ENCODE peak calls at places on chromosomes 5 and 9, in four cellular contexts. L is endothelial cell, W is gastrocnemius medialis, X is tibial artery. K is an unnamed sample.

GRCh38 chr5:127801751-127802476 is 98.7 kb downstream of the CCDC192 start:
- DNase-seq in X (no peak), L (no peak), W (no peak), K (no peak)

GRCh38 chr9:115992834-115993233 is 160.8 kb upstream of the PAPPA start:
- DNase-seq in L (no peak), W (no peak), X (no peak), K (no peak)

GRCh38 chr5:14109041-14109747 is 33.9 kb upstream of the TRIO start:
- DNase-seq in L (no peak), X (peak; percentile 37), W (no peak), K (no peak)

GRCh38 chr9:35729700-35730485 is 2.1 kb downstream of the TLN1 start:
- DNase-seq in W (peak; percentile 19), L (peak; percentile 39), X (peak; percentile 67), K (no peak)

GRCh38 chr9:93143830-93144530 is 9.9 kb upstream of the NINJ1 start:
- DNase-seq in L (no peak), W (peak; percentile 70), X (no peak), K (peak; percentile 35)

GRCh38 chr5:29089591-29090141 is 2051.3 kb upstream of the CDH9 start:
- DNase-seq in X (no peak), W (no peak), L (no peak), K (no peak)

GRCh38 chr9:70402213-70402612 is 12.2 kb downstream of the KLF9 start:
- DNase-seq in X (no peak), L (no peak), W (no peak), K (no peak)

GRCh38 chr9:70403618-70404025 is 10.8 kb downstream of the KLF9 start:
- DNase-seq in W (no peak), L (no peak), X (no peak), K (no peak)

GRCh38 chr9:89078860-89079259 is 87.6 kb downstream of the S1PR3 start:
- DNase-seq in W (no peak), L (no peak), X (no peak), K (no peak)

GRCh38 chr9:94056442-94056974 is 27.8 kb upstream of the PTPDC1 start:
- DNase-seq in W (no peak), L (no peak), X (no peak), K (no peak)

GRCh38 chr9:89351584-89351983 is 33.3 kb downstream of the SECISBP2 start:
- DNase-seq in W (peak; percentile 68), X (no peak), L (no peak), K (no peak)

GRCh38 chr9:35791321-35791921 is at the start of gene NPR2:
- DNase-seq in X (peak; percentile 35), L (peak; percentile 31), W (no peak), K (no peak)

GRCh38 chr9:96556701-96557461 is 62.8 kb downstream of the CDC14B start:
- DNase-seq in L (no peak), W (no peak), X (peak; percentile 50), K (no peak)

GRCh38 chr5:54738118-54738972 is 220.8 kb downstream of the SNX18 start:
- DNase-seq in W (peak; percentile 21), L (no peak), X (peak; percentile 87), K (peak; percentile 31)

GRCh38 chr9:95341262-95342011 is 23.9 kb upstream of the FANCC start:
- DNase-seq in W (no peak), X (no peak), L (no peak), K (no peak)

GRCh38 chr5:15737036-15737821 is 237.2 kb downstream of the FBXL7 start:
- DNase-seq in L (no peak), X (no peak), W (no peak), K (no peak)

GRCh38 chr9:134424818-134425217 is 98.6 kb downstream of the RXRA start:
- DNase-seq in L (no peak), W (no peak), X (no peak), K (no peak)